ENCODE peak calls at places on chromosomes 3 and 15, in seven cellular contexts. A is neural progenitor cell, M is AG09309, N is epithelial cell of esophagus, D is HFFc6, F is fibroblast of mammary gland, S is heart right ventricle. Y is an unnamed sample.

GRCh38 chr15:90336705-90337141 is 15.4 kb upstream of the ZNF774 start:
- DNase-seq in A (no peak), M (no peak), N (peak; percentile 96), D (peak; percentile 90), F (peak; percentile 53), S (no peak), Y (peak; percentile 40)

GRCh38 chr15:40941528-40942336 is 11.5 kb upstream of the CHAC1 start:
- DNase-seq in A (peak; percentile 95), M (no peak), N (peak; percentile 62), D (peak; percentile 69), F (peak; percentile 58), S (peak; percentile 84), Y (peak; percentile 67)

GRCh38 chr15:38073278-38073930 is 139.0 kb downstream of the TMCO5A start:
- DNase-seq in A (peak; percentile 33), M (no peak), N (no peak), D (no peak), F (peak; percentile 57), S (no peak), Y (peak; percentile 48)

GRCh38 chr15:57496946-57497944 is 94.5 kb upstream of the MYZAP start:
- DNase-seq in A (no peak), M (no peak), N (no peak), D (no peak), F (no peak), S (no peak), Y (no peak)

GRCh38 chr3:13012228-13012691 is 61.0 kb downstream of the IQSEC1 start:
- DNase-seq in A (no peak), M (no peak), N (no peak), D (peak; percentile 7), F (no peak), S (peak; percentile 74), Y (no peak)

GRCh38 chr3:114155370-114155821 is 23.5 kb downstream of the DRD3 start:
- DNase-seq in A (peak; percentile 61), M (no peak), N (peak; percentile 32), D (no peak), F (peak; percentile 36), S (no peak), Y (peak; percentile 41)

GRCh38 chr3:171770689-171771620 is 39.3 kb downstream of the PLD1 start:
- DNase-seq in A (no peak), M (peak; percentile 62), N (peak; percentile 94), D (peak; percentile 70), F (peak; percentile 90), S (no peak), Y (peak; percentile 97)

GRCh38 chr15:100022426-100022825 is 289.2 kb upstream of the LYSMD4 start:
- DNase-seq in A (no peak), M (no peak), N (no peak), D (no peak), F (no peak), S (no peak), Y (no peak)

GRCh38 chr15:99114511-99115299 is 9.8 kb downstream of the SYNM start:
- DNase-seq in A (no peak), M (no peak), N (no peak), D (no peak), F (no peak), S (peak; percentile 38), Y (no peak)

GRCh38 chr3:43748179-43748578 is 57.4 kb downstream of the ABHD5 start:
- DNase-seq in A (no peak), M (no peak), N (peak; percentile 30), D (peak; percentile 88), F (peak; percentile 72), S (no peak), Y (peak; percentile 47)

GRCh38 chr3:79598594-79598993 is 169.2 kb downstream of the ROBO1 start:
- DNase-seq in A (peak; percentile 17), M (no peak), N (peak; percentile 32), D (no peak), F (no peak), S (no peak), Y (peak; percentile 84)

GRCh38 chr3:117558681-117559080 is 849.1 kb downstream of the TUSC7 start:
- DNase-seq in A (no peak), M (no peak), N (no peak), D (no peak), F (peak; percentile 29), S (no peak), Y (no peak)

GRCh38 chr15:92920595-92921169 is 20.6 kb downstream of the CHD2 start:
- DNase-seq in A (no peak), M (no peak), N (peak; percentile 69), D (no peak), F (no peak), S (no peak), Y (no peak)

GRCh38 chr3:167675835-167676234 is 22.1 kb upstream of the WDR49 start:
- DNase-seq in A (no peak), M (no peak), N (no peak), D (no peak), F (no peak), S (no peak), Y (no peak)

GRCh38 chr3:34998905-34999304 is 640.4 kb upstream of the ARPP21 start:
- DNase-seq in A (no peak), M (no peak), N (peak; percentile 4), D (no peak), F (no peak), S (no peak), Y (peak; percentile 1)

GRCh38 chr3:194119831-194120230 is 16.1 kb upstream of the HES1 start:
- DNase-seq in A (no peak), M (no peak), N (no peak), D (no peak), F (no peak), S (no peak), Y (no peak)

GRCh38 chr3:52533623-52534280 is at the start of gene NT5DC2:
- DNase-seq in A (peak; percentile 92), M (no peak), N (peak; percentile 71), D (no peak), F (peak; percentile 51), S (peak; percentile 82), Y (peak; percentile 59)

GRCh38 chr3:71444028-71444860 is 139.3 kb downstream of the FOXP1 start:
- DNase-seq in A (no peak), M (no peak), N (peak; percentile 98), D (peak; percentile 55), F (peak; percentile 72), S (no peak), Y (peak; percentile 81)

GRCh38 chr15:48962662-48963523 is 826 bp downstream of the SHC4 start:
- DNase-seq in A (peak; percentile 61), M (no peak), N (peak; percentile 61), D (peak; percentile 46), F (peak; percentile 48), S (peak; percentile 31), Y (peak; percentile 64)

GRCh38 chr15:25238126-25238525 is 200.7 kb downstream of the UBE3A start:
- DNase-seq in A (no peak), M (no peak), N (no peak), D (no peak), F (no peak), S (peak; percentile 3), Y (no peak)

GRCh38 chr3:192866804-192867203 is 50.9 kb downstream of the MB21D2 start:
- DNase-seq in A (no peak), M (no peak), N (no peak), D (no peak), F (no peak), S (no peak), Y (no peak)

GRCh38 chr15:72227720-72228119 is 3.3 kb downstream of the PKM start:
- DNase-seq in A (no peak), M (no peak), N (no peak), D (no peak), F (no peak), S (no peak), Y (no peak)

DNA sequence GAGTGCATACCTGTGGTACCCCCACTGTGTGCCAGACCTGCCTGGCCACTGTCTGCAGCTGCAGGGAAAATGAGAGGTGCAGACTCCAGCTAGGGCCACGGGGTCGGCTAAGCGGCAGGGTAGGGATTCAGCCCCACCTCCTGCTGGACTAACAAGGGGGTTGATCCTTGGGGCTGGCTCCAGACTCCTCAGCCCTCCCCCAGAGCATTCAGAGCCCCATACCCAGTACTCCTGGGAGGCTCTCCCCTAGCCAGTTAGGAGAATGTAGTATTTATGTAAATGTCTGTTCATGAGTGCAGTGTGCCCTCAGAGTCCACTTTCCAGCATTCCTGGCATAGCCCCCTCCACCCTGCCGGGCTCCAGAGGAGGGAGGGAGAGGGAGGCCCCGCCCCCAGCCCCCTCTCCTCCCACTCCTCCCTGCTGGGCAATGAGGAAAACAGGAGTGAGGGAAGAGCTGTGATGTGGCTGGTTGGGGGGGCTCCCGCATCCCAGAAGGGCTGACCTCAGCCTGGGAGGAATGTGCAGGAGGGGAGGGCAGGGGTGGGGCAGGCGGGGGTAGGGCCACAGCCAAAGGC is 4.5 kb upstream of the SEMA3B start:
- DNase-seq in A (peak; percentile 94), M (peak; percentile 73), N (peak; percentile 81), D (peak; percentile 82), F (peak; percentile 77), S (peak; percentile 70), Y (peak; percentile 92)
- TF ChIP-seq CTCF in A (no peak), M (no peak), N (no peak), D (peak; percentile 20), F (no peak), S (no peak), Y (no peak)

GRCh38 chr3:38627956-38628355 is 21.5 kb downstream of the SCN5A start:
- DNase-seq in A (peak; percentile 80), M (no peak), N (no peak), D (no peak), F (no peak), S (no peak), Y (peak; percentile 23)
- TF ChIP-seq CTCF in A (peak; percentile 87), M (peak; percentile 49), N (peak; percentile 26), D (peak; percentile 71), F (peak; percentile 37), S (no peak), Y (peak; percentile 69)

GRCh38 chr15:62928996-62929350 is 113.6 kb upstream of the TPM1 start:
- DNase-seq in A (no peak), M (no peak), N (peak; percentile 95), D (peak; percentile 88), F (peak; percentile 90), S (no peak), Y (peak; percentile 75)

GRCh38 chr15:62931650-62932049 is 110.9 kb upstream of the TPM1 start:
- DNase-seq in A (no peak), M (no peak), N (no peak), D (no peak), F (peak; percentile 6), S (no peak), Y (no peak)

GRCh38 chr15:62925875-62926274 is 116.7 kb upstream of the TPM1 start:
- DNase-seq in A (no peak), M (no peak), N (no peak), D (no peak), F (no peak), S (no peak), Y (no peak)

GRCh38 chr15:62927196-62927595 is 115.4 kb upstream of the TPM1 start:
- DNase-seq in A (no peak), M (no peak), N (no peak), D (no peak), F (no peak), S (no peak), Y (no peak)

GRCh38 chr15:62928242-62928995 is 114.1 kb upstream of the TPM1 start:
- DNase-seq in A (no peak), M (peak; percentile 88), N (peak; percentile 95), D (peak; percentile 97), F (peak; percentile 93), S (no peak), Y (peak; percentile 88)
- TF ChIP-seq CTCF in A (peak; percentile 8), M (peak; percentile 51), N (peak; percentile 24), D (peak; percentile 76), F (peak; percentile 37), S (no peak), Y (peak; percentile 39)

GRCh38 chr3:17894434-17895060 is 152.1 kb upstream of the TBC1D5 start:
- DNase-seq in A (peak; percentile 77), M (no peak), N (peak; percentile 81), D (peak; percentile 53), F (peak; percentile 66), S (no peak), Y (peak; percentile 80)
- TF ChIP-seq CTCF in A (peak; percentile 87), M (peak; percentile 70), N (peak; percentile 64), D (peak; percentile 78), F (peak; percentile 55), S (no peak), Y (peak; percentile 72)